ENCODE peak calls at places on chromosomes 11 and 22, in seven cellular contexts. M is BE2C, O is body of pancreas, G is ovary, E is cardiac muscle cell, L is upper lobe of right lung, J is cardiac fibroblast. B is an unnamed sample.

GRCh38 chr11:86524603-86525352 is 147.6 kb downstream of the ME3 start:
- DNase-seq in M (no peak), O (no peak), G (no peak), E (no peak), L (no peak), J (peak), B (no peak)

GRCh38 chr22:17120281-17120680 is 879 bp downstream of the TMEM121B start:
- DNase-seq in M (no peak), O (peak), G (peak), E (peak), L (peak), J (peak), B (no peak)

GRCh38 chr22:44403930-44404329 is 91.2 kb upstream of the SHISAL1 start:
- DNase-seq in M (peak), O (no peak), G (no peak), E (no peak), L (peak), J (no peak), B (no peak)

GRCh38 chr11:68429661-68430060 is 30.9 kb upstream of the PPP6R3 start:
- DNase-seq in M (no peak), O (no peak), G (no peak), E (no peak), L (no peak), J (no peak), B (no peak)

GRCh38 chr11:69943066-69943465 is 123.8 kb upstream of the FGF3 start:
- DNase-seq in M (peak), O (no peak), G (no peak), E (no peak), L (peak), J (no peak), B (peak)

GRCh38 chr11:128195057-128195751 is 392.2 kb downstream of the ETS1 start:
- DNase-seq in M (no peak), O (no peak), G (no peak), E (no peak), L (no peak), J (peak), B (no peak)

GRCh38 chr22:44846726-44847275 is 94.4 kb downstream of the ARHGAP8 start:
- DNase-seq in M (no peak), O (no peak), G (no peak), E (no peak), L (no peak), J (no peak), B (no peak)

GRCh38 chr11:78949976-78950690 is 375.5 kb upstream of the NARS2 start:
- DNase-seq in M (no peak), O (no peak), G (no peak), E (no peak), L (no peak), J (no peak), B (no peak)

GRCh38 chr11:74462009-74462408 is 5.3 kb downstream of the KCNE3 start:
- DNase-seq in M (peak), O (peak), G (peak), E (no peak), L (peak), J (peak), B (no peak)

GRCh38 chr11:36296925-36297604 is 977 bp downstream of the PRR5L start:
- DNase-seq in M (no peak), O (no peak), G (no peak), E (no peak), L (no peak), J (peak), B (no peak)

GRCh38 chr11:121595717-121596156 is 143.0 kb upstream of the SORL1-AS1 start:
- DNase-seq in M (no peak), O (no peak), G (no peak), E (no peak), L (peak), J (peak), B (peak)

GRCh38 chr11:101474666-101475065 is 109.1 kb downstream of the TRPC6 start:
- DNase-seq in M (no peak), O (no peak), G (no peak), E (no peak), L (no peak), J (no peak), B (no peak)

GRCh38 chr22:26617251-26618199 is at the start of gene CRYBB1:
- DNase-seq in M (no peak), O (no peak), G (no peak), E (no peak), L (no peak), J (peak), B (no peak)

GRCh38 chr11:3227568-3228444 is 4.4 kb downstream of the MRGPRE start:
- DNase-seq in M (no peak), O (no peak), G (no peak), E (no peak), L (peak), J (no peak), B (no peak)

GRCh38 chr22:36510966-36511881 is 4.4 kb upstream of the FOXRED2 start:
- DNase-seq in M (peak), O (peak), G (no peak), E (peak), L (no peak), J (peak), B (no peak)
- TF ChIP-seq CTCF in M (peak), O (peak), G (peak), E (peak), L (peak), J (peak), B (peak)

GRCh38 chr11:123191939-123192338 is 3.1 kb downstream of the CLMP start:
- DNase-seq in M (no peak), O (no peak), G (no peak), E (no peak), L (no peak), J (no peak), B (no peak)
- H3K4me3 ChIP-seq in M (no peak), O (no peak), G (no peak), E (no peak), L (no peak), J (no peak), B (no peak)

GRCh38 chr22:22709719-22710445 is 65.5 kb downstream of the GGTLC2 start:
- DNase-seq in M (peak), O (peak), G (no peak), E (no peak), L (no peak), J (no peak), B (no peak)
- TF ChIP-seq CTCF in M (peak), O (no peak), G (no peak), E (peak), L (no peak), J (peak), B (peak)

DNA sequence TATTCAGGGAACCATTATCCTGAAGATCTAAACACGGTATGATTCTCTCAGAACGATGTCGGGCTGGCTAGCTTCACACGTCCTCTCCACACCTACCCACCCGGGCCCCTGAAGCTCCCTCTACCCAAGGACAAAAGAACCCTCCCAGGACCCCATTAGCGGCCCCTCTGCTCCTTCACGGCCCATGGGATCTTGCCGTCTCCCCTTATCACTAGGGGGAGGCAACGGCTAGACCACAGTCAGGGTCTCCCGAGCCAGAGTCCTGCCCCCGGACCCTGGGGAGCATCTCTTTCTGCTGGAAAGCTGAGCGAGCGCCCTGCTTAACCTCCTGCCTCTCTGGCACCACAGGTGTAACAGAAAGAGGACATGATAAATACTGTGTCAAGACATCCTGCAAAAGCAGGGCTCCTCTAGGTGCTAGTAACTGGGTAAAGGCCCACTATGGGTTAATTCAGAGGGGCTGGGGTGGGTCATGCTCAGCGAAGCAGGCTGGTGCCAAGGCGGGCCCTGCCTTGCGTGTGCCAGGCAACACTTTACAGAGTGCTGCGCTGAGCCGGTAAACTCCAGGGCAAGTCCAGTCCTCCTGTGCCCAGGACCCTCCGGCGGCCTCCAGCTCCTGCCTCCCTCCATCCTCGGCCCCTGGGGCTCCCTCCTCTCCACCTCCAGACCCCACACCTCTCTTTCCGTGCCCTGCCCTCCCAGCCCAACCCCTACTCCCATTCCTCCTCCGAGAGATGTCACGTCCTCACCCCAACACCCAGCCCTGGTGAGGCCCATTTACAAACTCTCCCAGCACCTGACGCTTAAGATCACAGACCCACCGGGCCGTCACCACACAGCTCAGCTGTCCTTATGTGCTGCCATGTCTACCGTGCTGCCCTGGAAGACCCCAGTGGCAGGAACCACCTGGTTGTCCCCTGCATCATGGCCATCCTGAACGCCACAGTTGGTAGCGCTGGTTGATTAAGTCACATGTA is 3.0 kb downstream of the TOLLIP start:
- DNase-seq in M (no peak), O (no peak), G (no peak), E (no peak), L (no peak), J (no peak), B (no peak)
- H3K4me3 ChIP-seq in M (no peak), O (no peak), G (no peak), E (no peak), L (no peak), J (no peak), B (no peak)

DNA sequence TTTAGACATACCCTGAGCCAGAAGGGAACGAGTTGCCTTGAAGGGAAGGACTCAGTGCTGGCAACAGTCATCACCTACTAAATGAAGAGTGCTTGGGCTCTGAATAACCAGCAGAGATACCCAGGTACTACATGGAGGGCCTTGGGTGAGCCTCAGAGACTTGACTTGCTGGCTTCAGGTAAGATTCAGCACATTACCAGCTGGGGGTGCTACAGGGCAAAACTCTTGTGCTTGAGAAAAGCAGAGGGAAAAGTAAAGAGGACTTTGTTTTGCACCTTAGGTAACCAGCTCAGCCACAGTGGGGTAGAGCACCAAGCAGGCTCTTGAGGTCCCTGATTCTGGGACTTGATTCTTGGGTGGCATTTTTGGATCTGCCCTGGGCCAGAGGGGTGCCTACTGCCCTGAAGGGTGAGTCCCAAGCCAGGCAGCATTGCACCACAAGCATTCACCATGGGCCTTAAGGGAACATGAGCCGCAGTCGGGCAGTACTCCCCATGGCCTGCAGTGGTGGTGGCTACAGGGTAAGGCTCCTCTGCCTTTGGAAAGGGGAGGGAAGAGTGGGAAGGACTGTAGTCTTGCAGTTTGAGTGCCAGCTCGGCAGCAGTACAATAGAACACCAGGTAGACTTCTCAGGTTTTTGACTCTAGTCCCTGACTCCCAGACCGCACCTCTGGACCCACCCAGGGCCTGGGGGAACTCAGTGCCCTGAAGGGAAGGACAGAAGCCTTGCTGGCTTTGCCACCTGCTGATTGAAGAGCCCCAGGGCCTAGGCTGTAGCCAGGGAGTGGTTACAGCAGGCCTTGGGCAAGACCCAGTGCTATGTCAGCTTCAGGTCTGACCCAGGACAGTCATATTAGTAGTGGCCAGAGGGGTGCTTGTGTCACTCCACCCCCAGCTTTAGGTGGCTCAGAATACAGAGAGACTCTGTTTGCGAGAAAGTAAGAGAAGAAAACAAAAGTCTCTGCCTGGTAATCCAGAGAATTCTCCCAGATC is 22.7 kb upstream of the PLEKHA7 start:
- DNase-seq in M (no peak), O (peak), G (no peak), E (peak), L (no peak), J (no peak), B (no peak)
- TF ChIP-seq CTCF in M (no peak), O (peak), G (no peak), E (peak), L (no peak), J (no peak), B (no peak)